ENCODE peak calls at places on chromosomes 13 and 19, in five cellular contexts. X is upper lobe of right lung, U is NCI-H1048, D is ELR, E is T-helper 2 cell. G is an unnamed sample.

GRCh38 chr19:1026189-1027019 is at the start of gene CNN2:
- DNase-seq in X (peak), U (no peak), D (peak), E (peak), G (peak)

GRCh38 chr19:18364826-18365528 is 21.0 kb upstream of the GDF15 start:
- DNase-seq in X (peak), U (peak), D (peak), E (no peak), G (no peak)

GRCh38 chr19:54451331-54451871 is 2.4 kb downstream of the LENG8 start:
- DNase-seq in X (no peak), U (no peak), D (no peak), E (no peak), G (no peak)

GRCh38 chr19:16435238-16435911 is 36.4 kb downstream of the EPS15L1 start:
- DNase-seq in X (no peak), U (no peak), D (peak), E (no peak), G (no peak)

GRCh38 chr19:18431351-18432197 is 6.4 kb downstream of the ISYNA1 start:
- DNase-seq in X (no peak), U (no peak), D (no peak), E (no peak), G (no peak)

GRCh38 chr19:29858000-29858596 is 46.3 kb downstream of the CCNE1 start:
- DNase-seq in X (peak), U (no peak), D (no peak), E (peak), G (peak)

GRCh38 chr13:20843177-20843576 is 59.4 kb downstream of the XPO4 start:
- DNase-seq in X (no peak), U (no peak), D (no peak), E (no peak), G (no peak)

GRCh38 chr13:30676672-30677071 is 58.7 kb upstream of the ALOX5AP start:
- DNase-seq in X (no peak), U (no peak), D (peak), E (no peak), G (no peak)

GRCh38 chr13:53255795-53256194 is 227.2 kb downstream of the OLFM4 start:
- DNase-seq in X (no peak), U (no peak), D (no peak), E (no peak), G (no peak)

GRCh38 chr19:6519289-6519688 is 11.5 kb upstream of the TNFSF9 start:
- DNase-seq in X (no peak), U (no peak), D (peak), E (no peak), G (no peak)

GRCh38 chr19:14686411-14686810 is 3.4 kb upstream of the ZNF333 start:
- DNase-seq in X (no peak), U (no peak), D (peak), E (no peak), G (no peak)

GRCh38 chr13:84050551-84050950 is 168.3 kb upstream of the SLITRK1 start:
- DNase-seq in X (no peak), U (no peak), D (peak), E (no peak), G (no peak)

GRCh38 chr19:45506991-45507863 is at the start of gene VASP:
- DNase-seq in X (peak), U (peak), D (peak), E (peak), G (peak)

GRCh38 chr13:113918981-113919646 is 54.8 kb downstream of the C13orf46 start:
- DNase-seq in X (no peak), U (no peak), D (no peak), E (no peak), G (peak)

GRCh38 chr13:32491028-32491427 is 47.6 kb downstream of the N4BP2L2 start:
- DNase-seq in X (no peak), U (no peak), D (no peak), E (no peak), G (no peak)

GRCh38 chr19:46546194-46546896 is 50.7 kb upstream of the PNMA8B start:
- DNase-seq in X (peak), U (no peak), D (peak), E (no peak), G (no peak)

GRCh38 chr19:39307233-39307821 is 11.1 kb downstream of the IFNL1 start:
- DNase-seq in X (peak), U (no peak), D (no peak), E (no peak), G (peak)

GRCh38 chr13:85313761-85314503 is 485.3 kb downstream of the SLITRK6 start:
- DNase-seq in X (no peak), U (no peak), D (peak), E (no peak), G (no peak)

GRCh38 chr19:869245-870177 is 10.0 kb downstream of the CFD start:
- DNase-seq in X (no peak), U (no peak), D (peak), E (no peak), G (peak)

GRCh38 chr13:105336706-105337582 is 1198.5 kb downstream of the EFNB2 start:
- DNase-seq in X (no peak), U (no peak), D (no peak), E (no peak), G (no peak)

GRCh38 chr13:45851171-45851889 is at the start of gene SIAH3:
- DNase-seq in X (no peak), U (no peak), D (peak), E (no peak), G (no peak)

GRCh38 chr19:54178581-54179261 is 5.8 kb upstream of the TMC4 start:
- DNase-seq in X (no peak), U (no peak), D (peak), E (no peak), G (peak)